ENCODE peak calls at places on chromosomes 16 and 17, in seven cellular contexts. L is uterus; Q is SJSA1; U is gastrocnemius medialis; S is WERI-Rb-1; Y is naive thymus-derived CD4-positive, alpha-beta T cell; K is ovary. H is an unnamed sample.

GRCh38 chr16:87032554-87032953 is 284.6 kb downstream of the C16orf95 start:
- DNase-seq in L (no peak), Q (no peak), U (no peak), S (no peak), Y (no peak), K (no peak), H (no peak)

GRCh38 chr17:40530988-40531971 is 29.9 kb upstream of the TNS4 start:
- DNase-seq in L (peak; percentile 27), Q (no peak), U (no peak), S (no peak), Y (no peak), K (no peak), H (peak; percentile 38)

GRCh38 chr16:79648846-79649245 is 48.3 kb upstream of the MAF start:
- DNase-seq in L (no peak), Q (no peak), U (no peak), S (no peak), Y (no peak), K (no peak), H (no peak)

GRCh38 chr16:71670537-71670936 is 44.6 kb downstream of the MARVELD3 start:
- DNase-seq in L (no peak), Q (no peak), U (no peak), S (no peak), Y (no peak), K (no peak), H (no peak)

GRCh38 chr17:61091096-61091495 is 308.5 kb upstream of the TBX2 start:
- DNase-seq in L (no peak), Q (no peak), U (no peak), S (no peak), Y (no peak), K (no peak), H (no peak)

GRCh38 chr17:44915727-44916058 is 393 bp upstream of the GFAP start:
- DNase-seq in L (no peak), Q (no peak), U (no peak), S (no peak), Y (no peak), K (no peak), H (no peak)

GRCh38 chr16:70422543-70422942 is 16.4 kb downstream of the ST3GAL2 start:
- DNase-seq in L (no peak), Q (no peak), U (no peak), S (no peak), Y (no peak), K (no peak), H (no peak)

GRCh38 chr17:42188749-42189650 is 3.7 kb upstream of the HCRT start:
- DNase-seq in L (no peak), Q (no peak), U (no peak), S (no peak), Y (no peak), K (no peak), H (no peak)

GRCh38 chr16:87216824-87217205 is 100.4 kb downstream of the C16orf95 start:
- DNase-seq in L (no peak), Q (peak; percentile 97), U (no peak), S (no peak), Y (no peak), K (no peak), H (no peak)

GRCh38 chr16:66706506-66706880 is 9.9 kb upstream of the CMTM4 start:
- DNase-seq in L (no peak), Q (no peak), U (no peak), S (no peak), Y (no peak), K (no peak), H (no peak)

GRCh38 chr17:412211-413015 is 59.8 kb upstream of the RPH3AL start:
- DNase-seq in L (peak; percentile 62), Q (peak; percentile 51), U (no peak), S (peak; percentile 43), Y (no peak), K (peak; percentile 40), H (no peak)

GRCh38 chr16:85664580-85665372 is 24.0 kb downstream of the GINS2 start:
- DNase-seq in L (no peak), Q (no peak), U (no peak), S (no peak), Y (no peak), K (no peak), H (no peak)
- H3K36me3 ChIP-seq in L (no peaks in the 10 kb centered on the region), Q (peaks cover 97% of the 10 kb centered on the region), U (no peaks in the 10 kb centered on the region), S (peaks cover 90% of the 10 kb centered on the region), Y (peaks cover 83% of the 10 kb centered on the region), K (no peaks in the 10 kb centered on the region), H (peaks cover 91% of the 10 kb centered on the region)

DNA sequence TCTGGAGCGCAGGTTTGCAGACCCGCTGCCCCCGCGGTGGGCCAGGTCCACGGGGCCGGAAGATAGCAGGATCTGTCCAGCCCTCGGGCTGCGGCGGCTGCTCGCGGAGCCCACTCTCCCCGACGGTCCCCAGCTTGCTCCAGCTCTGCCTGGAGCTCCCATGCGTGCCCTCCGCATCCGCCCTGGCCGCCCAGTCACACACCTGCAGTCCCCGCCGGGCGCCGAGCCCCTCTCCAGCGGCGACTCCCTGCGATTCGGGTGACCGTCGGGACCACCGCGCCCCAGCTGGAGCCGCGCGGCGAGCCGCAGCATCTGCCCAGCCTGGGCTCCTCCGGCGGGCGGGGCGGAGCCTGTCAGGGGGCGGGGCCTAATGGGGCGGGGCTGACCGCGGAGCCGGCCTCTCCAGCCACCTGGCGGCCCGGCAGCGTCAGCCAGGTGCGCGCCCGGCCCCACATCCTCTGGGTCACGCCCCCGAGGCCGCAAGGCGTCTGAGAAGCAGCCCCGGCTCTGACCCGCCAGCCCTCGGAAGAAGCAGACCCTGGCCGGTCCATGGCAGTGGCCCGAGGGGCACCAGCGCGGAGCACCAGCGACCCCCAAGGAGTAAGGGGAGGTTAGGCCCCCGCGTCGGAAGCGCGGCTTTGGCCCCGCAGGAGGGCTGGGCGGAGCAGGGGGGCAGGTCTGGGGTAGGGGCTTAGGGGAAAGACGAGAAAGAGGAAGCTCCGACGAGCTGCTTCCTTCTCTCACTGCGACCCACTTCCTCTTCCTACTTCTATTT is at the start of gene PIK3R5:
- DNase-seq in L (no peak), Q (no peak), U (no peak), S (no peak), Y (peak; percentile 72), K (no peak), H (peak; percentile 75)
- H3K4me3 ChIP-seq in L (peak within 1 kb of the TSS; percentile 8), Q (no peak within 1 kb of the TSS), U (peak within 1 kb of the TSS; percentile 39), S (no peak within 1 kb of the TSS), Y (peak within 1 kb of the TSS; percentile 81), K (peak within 1 kb of the TSS; percentile 18), H (peak within 1 kb of the TSS; percentile 43)

GRCh38 chr17:63680700-63681099 is 19.2 kb downstream of the LIMD2 start:
- DNase-seq in L (no peak), Q (no peak), U (no peak), S (no peak), Y (no peak), K (no peak), H (no peak)
- H3K27ac ChIP-seq in L (no peak overlapping the region), Q (no peak overlapping the region), U (no peak overlapping the region), S (no peak overlapping the region), Y (no peak overlapping the region), K (no peak overlapping the region), H (no peak overlapping the region)

GRCh38 chr17:15237106-15237425 is 28.1 kb downstream of the PMP22 start:
- DNase-seq in L (no peak), Q (no peak), U (no peak), S (no peak), Y (no peak), K (no peak), H (no peak)

GRCh38 chr17:15239471-15239870 is 25.7 kb downstream of the PMP22 start:
- DNase-seq in L (no peak), Q (no peak), U (no peak), S (no peak), Y (no peak), K (no peak), H (no peak)

GRCh38 chr17:15233971-15234370 is 31.2 kb downstream of the PMP22 start:
- DNase-seq in L (no peak), Q (no peak), U (no peak), S (no peak), Y (no peak), K (no peak), H (no peak)

GRCh38 chr17:15238064-15238463 is 27.1 kb downstream of the PMP22 start:
- DNase-seq in L (no peak), Q (no peak), U (no peak), S (no peak), Y (no peak), K (no peak), H (no peak)

DNA sequence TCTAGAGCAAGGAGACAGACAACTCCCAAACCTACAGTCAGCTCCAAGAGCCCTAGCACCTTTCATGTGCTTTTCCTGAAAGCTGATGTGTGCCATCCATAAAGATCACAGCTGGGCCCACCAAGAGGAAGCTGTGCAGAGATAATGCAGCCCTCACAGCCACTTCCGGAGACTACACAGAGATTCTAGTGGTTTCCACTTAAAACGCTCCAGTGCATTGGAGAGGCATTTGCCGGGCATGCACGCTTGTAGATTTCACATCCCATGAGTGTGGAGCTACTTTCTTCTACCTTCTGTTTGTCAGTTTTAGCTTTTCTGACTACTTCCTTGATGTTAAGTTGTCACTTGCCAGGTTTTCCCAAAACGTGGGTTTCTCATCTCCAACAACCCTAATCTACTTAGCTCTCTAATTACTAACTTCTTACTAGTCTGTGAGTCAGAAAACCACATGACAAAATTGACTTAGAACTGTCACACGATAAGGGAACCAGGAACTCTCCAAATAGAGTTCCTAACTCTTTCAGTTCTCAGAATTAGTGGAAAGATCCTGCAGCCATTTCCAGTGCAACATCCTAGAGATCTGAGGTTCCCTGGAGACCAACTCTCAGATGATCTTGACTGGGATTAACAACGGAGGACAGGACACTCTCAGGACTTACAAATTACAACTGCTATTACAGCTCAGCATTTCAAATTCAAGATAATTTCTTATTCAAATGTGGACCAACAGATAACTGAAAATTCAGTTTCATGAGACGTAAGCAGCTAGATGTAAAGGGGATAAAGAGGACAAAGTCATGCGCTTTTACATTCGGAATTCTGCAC is 28.6 kb downstream of the PMP22 start:
- DNase-seq in L (no peak), Q (no peak), U (no peak), S (no peak), Y (no peak), K (no peak), H (no peak)
- H3K36me3 ChIP-seq in L (no peaks in the 10 kb centered on the region), Q (peaks cover 80% of the 10 kb centered on the region), U (peaks cover 9% of the 10 kb centered on the region), S (no peaks in the 10 kb centered on the region), Y (no peaks in the 10 kb centered on the region), K (no peaks in the 10 kb centered on the region), H (no peaks in the 10 kb centered on the region)

GRCh38 chr16:53090591-53091507 is 36.1 kb downstream of the CHD9 start:
- DNase-seq in L (peak; percentile 98), Q (peak; percentile 25), U (peak; percentile 94), S (no peak), Y (no peak), K (peak; percentile 97), H (no peak)
- H3K4me3 ChIP-seq in L (no peak overlapping the region), Q (no peak overlapping the region), U (peak overlapping the region; percentile 41), S (no peak overlapping the region), Y (no peak overlapping the region), K (no peak overlapping the region), H (no peak overlapping the region)

GRCh38 chr17:55727275-55727674 is 4.6 kb upstream of the TMEM100 start:
- DNase-seq in L (no peak), Q (no peak), U (no peak), S (no peak), Y (no peak), K (no peak), H (no peak)
- H3K27ac ChIP-seq in L (no peak overlapping the region), Q (no peak overlapping the region), U (no peak overlapping the region), S (no peak overlapping the region), Y (no peak overlapping the region), K (no peak overlapping the region), H (peak overlapping the region; percentile 42)

H was measured in RWPE2.